ENCODE peak calls at places on chromosomes 1 and 21, in eight cellular contexts. One of them, this sample, is unnamed.

GRCh38 chr1:117105003-117105402 is 16.5 kb downstream of the TRIM45 start:
- DNase-seq in tibial nerve: no peak
- DNase-seq in cardiac muscle cell: no peak
- DNase-seq in astrocyte: no peak
- DNase-seq in tibial artery: no peak
- DNase-seq in K562: no peak
- DNase-seq in colonic mucosa: no peak
- DNase-seq in foreskin fibroblast: peak
- DNase-seq in this sample: no peak

GRCh38 chr1:30267046-30267445 is 456.3 kb downstream of the MATN1 start:
- DNase-seq in tibial nerve: no peak
- DNase-seq in cardiac muscle cell: no peak
- DNase-seq in astrocyte: no peak
- DNase-seq in tibial artery: peak
- DNase-seq in K562: no peak
- DNase-seq in colonic mucosa: no peak
- DNase-seq in foreskin fibroblast: no peak
- DNase-seq in this sample: no peak

GRCh38 chr1:202968895-202969295 is 1.8 kb upstream of the CYB5R1 start:
- DNase-seq in tibial nerve: no peak
- DNase-seq in cardiac muscle cell: peak
- DNase-seq in astrocyte: peak
- DNase-seq in tibial artery: peak
- DNase-seq in K562: peak
- DNase-seq in colonic mucosa: peak
- DNase-seq in foreskin fibroblast: peak
- DNase-seq in this sample: peak

GRCh38 chr1:41468082-41468762 is 16.3 kb downstream of the EDN2 start:
- DNase-seq in tibial nerve: no peak
- DNase-seq in cardiac muscle cell: no peak
- DNase-seq in astrocyte: no peak
- DNase-seq in tibial artery: no peak
- DNase-seq in K562: no peak
- DNase-seq in colonic mucosa: peak
- DNase-seq in foreskin fibroblast: no peak
- DNase-seq in this sample: no peak

GRCh38 chr1:220391426-220391825 is 119.2 kb upstream of the RAB3GAP2 start:
- DNase-seq in tibial nerve: no peak
- DNase-seq in cardiac muscle cell: no peak
- DNase-seq in astrocyte: no peak
- DNase-seq in tibial artery: no peak
- DNase-seq in K562: no peak
- DNase-seq in colonic mucosa: no peak
- DNase-seq in foreskin fibroblast: no peak
- DNase-seq in this sample: peak

GRCh38 chr21:45299864-45300785 is 12.4 kb upstream of the POFUT2 start:
- DNase-seq in tibial nerve: peak
- DNase-seq in cardiac muscle cell: peak
- DNase-seq in astrocyte: peak
- DNase-seq in tibial artery: no peak
- DNase-seq in K562: no peak
- DNase-seq in colonic mucosa: no peak
- DNase-seq in foreskin fibroblast: no peak
- DNase-seq in this sample: no peak

GRCh38 chr1:22024485-22025367 is 23.3 kb downstream of the CELA3A start:
- DNase-seq in tibial nerve: peak
- DNase-seq in cardiac muscle cell: peak
- DNase-seq in astrocyte: peak
- DNase-seq in tibial artery: peak
- DNase-seq in K562: peak
- DNase-seq in colonic mucosa: peak
- DNase-seq in foreskin fibroblast: peak
- DNase-seq in this sample: peak

GRCh38 chr21:25506887-25507286 is 100.4 kb downstream of the MRPL39 start:
- DNase-seq in tibial nerve: no peak
- DNase-seq in cardiac muscle cell: no peak
- DNase-seq in astrocyte: peak
- DNase-seq in tibial artery: no peak
- DNase-seq in K562: no peak
- DNase-seq in colonic mucosa: no peak
- DNase-seq in foreskin fibroblast: peak
- DNase-seq in this sample: peak

GRCh38 chr1:31977361-31978131 is 36.1 kb upstream of the KHDRBS1 start:
- DNase-seq in tibial nerve: no peak
- DNase-seq in cardiac muscle cell: peak
- DNase-seq in astrocyte: no peak
- DNase-seq in tibial artery: no peak
- DNase-seq in K562: peak
- DNase-seq in colonic mucosa: no peak
- DNase-seq in foreskin fibroblast: peak
- DNase-seq in this sample: peak

GRCh38 chr1:166489670-166490436 is 323.1 kb upstream of the FAM78B start:
- DNase-seq in tibial nerve: no peak
- DNase-seq in cardiac muscle cell: no peak
- DNase-seq in astrocyte: no peak
- DNase-seq in tibial artery: no peak
- DNase-seq in K562: peak
- DNase-seq in colonic mucosa: peak
- DNase-seq in foreskin fibroblast: no peak
- DNase-seq in this sample: peak

GRCh38 chr1:206797534-206798383 is 25.5 kb upstream of the IL10 start:
- DNase-seq in tibial nerve: no peak
- DNase-seq in cardiac muscle cell: peak
- DNase-seq in astrocyte: no peak
- DNase-seq in tibial artery: no peak
- DNase-seq in K562: peak
- DNase-seq in colonic mucosa: no peak
- DNase-seq in foreskin fibroblast: no peak
- DNase-seq in this sample: no peak

GRCh38 chr1:1777510-1777909 is 760 bp downstream of the NADK start:
- DNase-seq in tibial nerve: peak
- DNase-seq in cardiac muscle cell: peak
- DNase-seq in astrocyte: peak
- DNase-seq in tibial artery: peak
- DNase-seq in K562: no peak
- DNase-seq in colonic mucosa: peak
- DNase-seq in foreskin fibroblast: peak
- DNase-seq in this sample: no peak

GRCh38 chr1:42801832-42802483 is 15.0 kb upstream of the ERMAP start:
- DNase-seq in tibial nerve: no peak
- DNase-seq in cardiac muscle cell: no peak
- DNase-seq in astrocyte: no peak
- DNase-seq in tibial artery: no peak
- DNase-seq in K562: no peak
- DNase-seq in colonic mucosa: no peak
- DNase-seq in foreskin fibroblast: peak
- DNase-seq in this sample: no peak

GRCh38 chr1:42807056-42807668 is 9.8 kb upstream of the ERMAP start:
- DNase-seq in tibial nerve: no peak
- DNase-seq in cardiac muscle cell: no peak
- DNase-seq in astrocyte: no peak
- DNase-seq in tibial artery: no peak
- DNase-seq in K562: no peak
- DNase-seq in colonic mucosa: no peak
- DNase-seq in foreskin fibroblast: no peak
- DNase-seq in this sample: no peak

GRCh38 chr1:42806593-42806992 is 10.3 kb upstream of the ERMAP start:
- DNase-seq in tibial nerve: no peak
- DNase-seq in cardiac muscle cell: no peak
- DNase-seq in astrocyte: no peak
- DNase-seq in tibial artery: no peak
- DNase-seq in K562: no peak
- DNase-seq in colonic mucosa: no peak
- DNase-seq in foreskin fibroblast: peak
- DNase-seq in this sample: no peak

GRCh38 chr1:42806171-42806570 is 10.8 kb upstream of the ERMAP start:
- DNase-seq in tibial nerve: no peak
- DNase-seq in cardiac muscle cell: no peak
- DNase-seq in astrocyte: no peak
- DNase-seq in tibial artery: no peak
- DNase-seq in K562: no peak
- DNase-seq in colonic mucosa: no peak
- DNase-seq in foreskin fibroblast: no peak
- DNase-seq in this sample: no peak
- H3K4me3 ChIP-seq in tibial nerve: no peak
- H3K4me3 ChIP-seq in cardiac muscle cell: no peak
- H3K4me3 ChIP-seq in astrocyte: no peak
- H3K4me3 ChIP-seq in tibial artery: no peak
- H3K4me3 ChIP-seq in K562: no peak
- H3K4me3 ChIP-seq in colonic mucosa: no peak
- H3K4me3 ChIP-seq in foreskin fibroblast: no peak
- H3K4me3 ChIP-seq in this sample: no peak

GRCh38 chr1:224734261-224734935 is 118.3 kb downstream of the CNIH3 start:
- DNase-seq in tibial nerve: no peak
- DNase-seq in cardiac muscle cell: no peak
- DNase-seq in astrocyte: no peak
- DNase-seq in tibial artery: no peak
- DNase-seq in K562: peak
- DNase-seq in colonic mucosa: no peak
- DNase-seq in foreskin fibroblast: no peak
- DNase-seq in this sample: no peak
- TF ChIP-seq CTCF in tibial nerve: no peak
- TF ChIP-seq CTCF in cardiac muscle cell: no peak
- TF ChIP-seq CTCF in astrocyte: no peak
- TF ChIP-seq CTCF in tibial artery: no peak
- TF ChIP-seq CTCF in K562: peak
- TF ChIP-seq CTCF in colonic mucosa: no peak
- TF ChIP-seq CTCF in foreskin fibroblast: no peak
- TF ChIP-seq CTCF in this sample: no peak

GRCh38 chr21:41781047-41781405 is 14.2 kb upstream of the RIPK4 start:
- DNase-seq in tibial nerve: no peak
- DNase-seq in cardiac muscle cell: no peak
- DNase-seq in astrocyte: no peak
- DNase-seq in tibial artery: no peak
- DNase-seq in K562: no peak
- DNase-seq in colonic mucosa: no peak
- DNase-seq in foreskin fibroblast: no peak
- DNase-seq in this sample: no peak

GRCh38 chr21:41777934-41778815 is 11.3 kb upstream of the RIPK4 start:
- DNase-seq in tibial nerve: peak
- DNase-seq in cardiac muscle cell: peak
- DNase-seq in astrocyte: peak
- DNase-seq in tibial artery: peak
- DNase-seq in K562: peak
- DNase-seq in colonic mucosa: peak
- DNase-seq in foreskin fibroblast: peak
- DNase-seq in this sample: peak

GRCh38 chr21:41780337-41781046 is 13.6 kb upstream of the RIPK4 start:
- DNase-seq in tibial nerve: no peak
- DNase-seq in cardiac muscle cell: no peak
- DNase-seq in astrocyte: no peak
- DNase-seq in tibial artery: no peak
- DNase-seq in K562: no peak
- DNase-seq in colonic mucosa: no peak
- DNase-seq in foreskin fibroblast: no peak
- DNase-seq in this sample: no peak

GRCh38 chr21:41779659-41780058 is 12.8 kb upstream of the RIPK4 start:
- DNase-seq in tibial nerve: no peak
- DNase-seq in cardiac muscle cell: no peak
- DNase-seq in astrocyte: no peak
- DNase-seq in tibial artery: no peak
- DNase-seq in K562: no peak
- DNase-seq in colonic mucosa: peak
- DNase-seq in foreskin fibroblast: no peak
- DNase-seq in this sample: no peak

DNA sequence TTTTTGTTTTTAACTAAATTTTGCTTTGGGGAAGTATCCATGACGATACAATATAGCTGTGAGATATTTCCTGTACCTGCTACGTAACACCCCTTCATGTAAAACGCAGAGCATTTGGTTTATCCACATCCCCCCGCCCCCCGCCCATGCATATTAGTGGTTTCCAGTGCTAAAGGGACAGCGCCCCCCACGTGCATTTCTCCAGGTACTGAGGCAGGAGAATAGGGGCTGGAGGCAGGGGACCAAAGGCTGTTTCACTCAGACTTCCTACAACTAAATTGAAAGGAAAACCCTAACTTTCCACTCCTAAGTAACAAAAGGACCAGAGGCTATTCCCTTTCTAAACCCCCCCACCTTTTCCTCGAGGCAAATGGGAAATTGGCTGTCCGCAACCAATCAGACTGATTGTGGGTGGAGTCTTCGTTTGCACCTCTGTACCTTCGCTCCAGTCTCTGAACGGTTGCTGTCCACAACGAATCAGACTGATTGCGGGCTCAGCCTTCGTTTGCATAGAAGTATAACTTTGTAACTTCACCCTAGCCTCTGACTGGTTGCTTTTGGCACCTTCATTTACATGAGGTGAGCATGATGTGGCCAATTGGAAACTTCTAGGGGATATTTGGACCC is 12.2 kb upstream of the RIPK4 start:
- DNase-seq in tibial nerve: no peak
- DNase-seq in cardiac muscle cell: no peak
- DNase-seq in astrocyte: no peak
- DNase-seq in tibial artery: no peak
- DNase-seq in K562: peak
- DNase-seq in colonic mucosa: peak
- DNase-seq in foreskin fibroblast: no peak
- DNase-seq in this sample: no peak
- H3K4me3 ChIP-seq in tibial nerve: no peak
- H3K4me3 ChIP-seq in cardiac muscle cell: no peak
- H3K4me3 ChIP-seq in astrocyte: no peak
- H3K4me3 ChIP-seq in tibial artery: no peak
- H3K4me3 ChIP-seq in K562: no peak
- H3K4me3 ChIP-seq in colonic mucosa: no peak
- H3K4me3 ChIP-seq in foreskin fibroblast: no peak
- H3K4me3 ChIP-seq in this sample: no peak

DNA sequence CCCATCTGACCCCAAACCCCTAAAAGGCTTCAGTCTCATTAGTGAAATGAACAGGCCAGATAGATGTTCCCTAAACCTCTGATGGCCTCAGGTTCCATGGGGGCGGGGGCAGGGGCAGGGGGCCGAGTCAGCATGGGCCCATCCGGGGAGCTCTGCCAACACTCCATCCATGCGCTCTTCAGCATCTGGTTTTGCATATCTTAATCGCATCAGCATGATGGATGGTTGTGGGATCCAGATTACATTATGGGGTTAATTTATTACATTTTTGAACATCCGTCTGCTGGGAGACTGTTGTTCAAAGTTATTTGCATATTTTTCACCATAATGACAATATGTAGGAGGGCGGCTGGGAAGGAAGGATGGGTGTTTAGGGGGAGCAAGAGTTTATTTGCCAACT is 3.1 kb upstream of the MAD2L2 start:
- DNase-seq in tibial nerve: no peak
- DNase-seq in cardiac muscle cell: no peak
- DNase-seq in astrocyte: no peak
- DNase-seq in tibial artery: no peak
- DNase-seq in K562: no peak
- DNase-seq in colonic mucosa: no peak
- DNase-seq in foreskin fibroblast: no peak
- DNase-seq in this sample: no peak
- TF ChIP-seq CTCF in tibial nerve: no peak
- TF ChIP-seq CTCF in cardiac muscle cell: no peak
- TF ChIP-seq CTCF in astrocyte: no peak
- TF ChIP-seq CTCF in tibial artery: no peak
- TF ChIP-seq CTCF in K562: no peak
- TF ChIP-seq CTCF in colonic mucosa: no peak
- TF ChIP-seq CTCF in foreskin fibroblast: no peak
- TF ChIP-seq CTCF in this sample: no peak